ENCODE peak calls at places on chromosomes 6 and 20, in six cellular contexts. Z, Y, U, F, O and C are unnamed samples.

GRCh38 chr6:87115402-87116135 is 20.7 kb upstream of the CGA start:
- DNase-seq in Z (no peak), Y (no peak), U (no peak), F (no peak), O (no peak), C (no peak)

GRCh38 chr20:10619427-10619826 is 54.4 kb downstream of the JAG1 start:
- DNase-seq in Z (no peak), Y (no peak), U (peak; percentile 85), F (peak; percentile 83), O (no peak), C (no peak)

GRCh38 chr6:43993881-43994523 is 133.2 kb downstream of the MRPL14 start:
- DNase-seq in Z (no peak), Y (no peak), U (no peak), F (no peak), O (no peak), C (no peak)

GRCh38 chr6:77812304-77812703 is 159.5 kb downstream of the MEI4 start:
- DNase-seq in Z (no peak), Y (no peak), U (no peak), F (no peak), O (no peak), C (no peak)

GRCh38 chr6:152110878-152111820 is 303.7 kb downstream of the ESR1 start:
- DNase-seq in Z (no peak), Y (peak; percentile 72), U (peak; percentile 57), F (no peak), O (peak; percentile 27), C (no peak)

GRCh38 chr6:13248953-13249432 is 79.3 kb downstream of the TBC1D7 start:
- DNase-seq in Z (no peak), Y (no peak), U (no peak), F (no peak), O (no peak), C (no peak)

GRCh38 chr6:13014551-13015378 is 298.2 kb downstream of the PHACTR1 start:
- DNase-seq in Z (no peak), Y (peak; percentile 18), U (no peak), F (peak; percentile 10), O (peak; percentile 31), C (peak; percentile 24)

GRCh38 chr6:162014069-162014811 is 713.3 kb downstream of the PRKN start:
- DNase-seq in Z (no peak), Y (no peak), U (no peak), F (no peak), O (no peak), C (no peak)

GRCh38 chr6:108588586-108588985 is 27.9 kb downstream of the FOXO3 start:
- DNase-seq in Z (no peak), Y (no peak), U (peak; percentile 68), F (peak; percentile 84), O (peak; percentile 26), C (no peak)

GRCh38 chr6:3795836-3796395 is 44.4 kb upstream of the PXDC1 start:
- DNase-seq in Z (no peak), Y (no peak), U (no peak), F (no peak), O (peak; percentile 69), C (no peak)

GRCh38 chr6:25331085-25331685 is 52.0 kb downstream of the CARMIL1 start:
- DNase-seq in Z (no peak), Y (no peak), U (no peak), F (no peak), O (no peak), C (no peak)

GRCh38 chr20:4087923-4088322 is 72.6 kb upstream of the RNF24 start:
- DNase-seq in Z (no peak), Y (no peak), U (no peak), F (peak; percentile 67), O (no peak), C (no peak)

GRCh38 chr6:129936329-129937165 is 75.4 kb upstream of the TMEM244 start:
- DNase-seq in Z (peak; percentile 14), Y (peak; percentile 20), U (peak; percentile 77), F (peak; percentile 61), O (peak; percentile 56), C (no peak)

GRCh38 chr20:10553326-10553984 is 118.3 kb downstream of the SLX4IP start:
- DNase-seq in Z (no peak), Y (peak; percentile 77), U (peak; percentile 84), F (peak; percentile 76), O (peak; percentile 52), C (peak; percentile 22)

GRCh38 chr20:31720486-31721407 is 1.9 kb downstream of the BCL2L1 start:
- DNase-seq in Z (no peak), Y (no peak), U (no peak), F (no peak), O (peak; percentile 44), C (no peak)

GRCh38 chr6:125526007-125526720 is 223.3 kb upstream of the HEY2 start:
- DNase-seq in Z (no peak), Y (no peak), U (no peak), F (no peak), O (no peak), C (no peak)